ENCODE peak calls at places on chromosome 12, in six cellular contexts. D, M, N, Z, I and C are unnamed samples.

GRCh38 chr12:39619660-39620433 is at the start of gene ABCD2:
- DNase-seq in D (peak; percentile 58), M (peak; percentile 37), N (peak; percentile 83), Z (peak; percentile 84), I (no peak), C (peak; percentile 77)

GRCh38 chr12:114384746-114385145 is 21.2 kb downstream of the TBX5 start:
- DNase-seq in D (no peak), M (no peak), N (peak; percentile 19), Z (no peak), I (no peak), C (no peak)

GRCh38 chr12:17017402-17017801 is 411.4 kb upstream of the LMO3 start:
- DNase-seq in D (no peak), M (no peak), N (no peak), Z (no peak), I (no peak), C (peak; percentile 1)

GRCh38 chr12:89162704-89163261 is 189.5 kb downstream of the DUSP6 start:
- DNase-seq in D (peak; percentile 99), M (peak; percentile 58), N (peak; percentile 98), Z (peak; percentile 98), I (peak; percentile 75), C (peak; percentile 100)

GRCh38 chr12:34048714-34049113 is 26.4 kb downstream of the ALG10 start:
- DNase-seq in D (no peak), M (no peak), N (no peak), Z (no peak), I (no peak), C (no peak)

GRCh38 chr12:89494411-89495231 is 30.0 kb downstream of the GALNT4 start:
- DNase-seq in D (peak; percentile 81), M (no peak), N (peak; percentile 39), Z (peak; percentile 73), I (no peak), C (peak; percentile 48)

GRCh38 chr12:13390381-13390856 is 193.9 kb downstream of the EMP1 start:
- DNase-seq in D (peak; percentile 1), M (peak; percentile 98), N (peak; percentile 55), Z (peak; percentile 92), I (peak; percentile 52), C (peak; percentile 92)

GRCh38 chr12:28966049-28966778 is 182.9 kb upstream of the FAR2 start:
- DNase-seq in D (peak; percentile 20), M (no peak), N (peak; percentile 77), Z (no peak), I (no peak), C (no peak)

GRCh38 chr12:6608592-6609311 is 1.6 kb upstream of the CHD4 start:
- DNase-seq in D (no peak), M (no peak), N (no peak), Z (peak; percentile 41), I (no peak), C (no peak)

GRCh38 chr12:130514149-130514551 is 176.5 kb downstream of the PIWIL1 start:
- DNase-seq in D (no peak), M (no peak), N (no peak), Z (no peak), I (no peak), C (no peak)

GRCh38 chr12:76216585-76217472 is 131.4 kb downstream of the BBS10 start:
- DNase-seq in D (no peak), M (no peak), N (peak; percentile 18), Z (no peak), I (no peak), C (no peak)

GRCh38 chr12:12474471-12474928 is 88.2 kb downstream of the DUSP16 start:
- DNase-seq in D (no peak), M (no peak), N (no peak), Z (no peak), I (no peak), C (no peak)

GRCh38 chr12:103279444-103279843 is 216.3 kb downstream of the C12orf42 start:
- DNase-seq in D (no peak), M (no peak), N (no peak), Z (no peak), I (no peak), C (peak; percentile 25)

GRCh38 chr12:50518129-50518528 is 13.3 kb downstream of the DIP2B start:
- DNase-seq in D (no peak), M (no peak), N (no peak), Z (no peak), I (no peak), C (no peak)

GRCh38 chr12:70736775-70737174 is 99.5 kb upstream of the PTPRB start:
- DNase-seq in D (no peak), M (no peak), N (no peak), Z (no peak), I (no peak), C (no peak)

GRCh38 chr12:96883571-96883970 is 23.5 kb upstream of the NEDD1 start:
- DNase-seq in D (peak; percentile 61), M (no peak), N (peak; percentile 63), Z (peak; percentile 35), I (no peak), C (no peak)

GRCh38 chr12:53098354-53098981 is 1.0 kb downstream of the IGFBP6 start:
- DNase-seq in D (peak; percentile 82), M (peak; percentile 59), N (peak; percentile 71), Z (peak; percentile 92), I (no peak), C (peak; percentile 77)

GRCh38 chr12:99257672-99258071 is 389.9 kb upstream of the GARIN6 start:
- DNase-seq in D (no peak), M (no peak), N (no peak), Z (no peak), I (no peak), C (no peak)

GRCh38 chr12:69679119-69679518 is 20.0 kb downstream of the BEST3 start:
- DNase-seq in D (peak; percentile 54), M (no peak), N (no peak), Z (no peak), I (peak; percentile 4), C (no peak)

GRCh38 chr12:89181271-89181920 is 170.9 kb downstream of the DUSP6 start:
- DNase-seq in D (peak; percentile 78), M (no peak), N (peak; percentile 72), Z (peak; percentile 85), I (peak; percentile 17), C (peak; percentile 91)

GRCh38 chr12:12807970-12808702 is 5.0 kb upstream of the DDX47 start:
- DNase-seq in D (peak; percentile 71), M (no peak), N (no peak), Z (peak; percentile 67), I (no peak), C (no peak)

GRCh38 chr12:69555461-69555860 is 29.8 kb upstream of the CCT2 start:
- DNase-seq in D (peak; percentile 98), M (no peak), N (peak; percentile 94), Z (peak; percentile 96), I (peak; percentile 72), C (peak; percentile 74)

GRCh38 chr12:94750891-94751290 is 100.5 kb upstream of the TMCC3 start:
- DNase-seq in D (no peak), M (no peak), N (no peak), Z (no peak), I (no peak), C (no peak)

GRCh38 chr12:115638753-115639666 is 638.5 kb downstream of the MED13L start:
- DNase-seq in D (no peak), M (no peak), N (no peak), Z (no peak), I (no peak), C (no peak)

GRCh38 chr12:70732287-70732686 is 95.1 kb upstream of the PTPRB start:
- DNase-seq in D (no peak), M (no peak), N (no peak), Z (no peak), I (no peak), C (no peak)

DNA sequence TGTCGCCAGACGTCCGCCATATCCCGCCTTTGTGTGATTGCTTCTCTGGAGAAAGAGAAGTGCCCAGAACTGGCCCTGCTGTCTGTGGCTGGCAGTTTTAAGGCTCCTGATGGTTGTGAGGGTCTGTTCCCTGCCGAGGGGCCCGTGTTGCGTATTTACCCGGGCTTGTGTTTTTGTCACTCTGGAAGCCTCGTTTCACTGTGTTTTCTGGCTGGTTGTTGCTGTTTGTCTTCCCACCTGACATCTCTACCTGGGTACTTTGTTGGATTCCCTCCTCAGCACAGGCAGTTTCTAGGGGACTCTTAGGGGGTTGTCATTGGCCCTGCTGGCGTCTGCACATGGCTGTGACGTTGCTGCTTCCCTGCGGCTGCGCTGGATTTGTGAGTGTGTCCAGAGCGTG is 6.3 kb downstream of the FBRSL1 start:
- DNase-seq in D (no peak), M (no peak), N (no peak), Z (no peak), I (no peak), C (no peak)
- H3K4me1 ChIP-seq in D (peaks cover 11% of the 10 kb centered on the region), M (peaks cover 38% of the 10 kb centered on the region), N (peaks cover 11% of the 10 kb centered on the region), Z (peaks cover 4% of the 10 kb centered on the region), I (peaks cover 30% of the 10 kb centered on the region), C (peaks cover 36% of the 10 kb centered on the region)

GRCh38 chr12:1773937-1774655 is 46.3 kb upstream of the LRTM2 start:
- DNase-seq in D (peak; percentile 11), M (no peak), N (no peak), Z (peak; percentile 67), I (no peak), C (no peak)
- H2AFZ ChIP-seq in D (no peak overlapping the region), M (no peak overlapping the region), N (no peak overlapping the region), Z (no peak overlapping the region), I (no peak overlapping the region), C (no peak overlapping the region)

GRCh38 chr12:46266382-46266791 is 2.5 kb downstream of the SLC38A1 start:
- DNase-seq in D (peak; percentile 61), M (peak; percentile 36), N (peak; percentile 30), Z (peak; percentile 46), I (no peak), C (peak; percentile 69)

GRCh38 chr12:46265734-46266133 is 3.1 kb downstream of the SLC38A1 start:
- DNase-seq in D (no peak), M (no peak), N (no peak), Z (no peak), I (no peak), C (no peak)

GRCh38 chr12:46264057-46264456 is 4.8 kb downstream of the SLC38A1 start:
- DNase-seq in D (peak; percentile 73), M (no peak), N (peak; percentile 57), Z (peak; percentile 64), I (no peak), C (peak; percentile 63)

GRCh38 chr12:46263140-46264017 is 5.5 kb downstream of the SLC38A1 start:
- DNase-seq in D (no peak), M (no peak), N (no peak), Z (no peak), I (no peak), C (no peak)

DNA sequence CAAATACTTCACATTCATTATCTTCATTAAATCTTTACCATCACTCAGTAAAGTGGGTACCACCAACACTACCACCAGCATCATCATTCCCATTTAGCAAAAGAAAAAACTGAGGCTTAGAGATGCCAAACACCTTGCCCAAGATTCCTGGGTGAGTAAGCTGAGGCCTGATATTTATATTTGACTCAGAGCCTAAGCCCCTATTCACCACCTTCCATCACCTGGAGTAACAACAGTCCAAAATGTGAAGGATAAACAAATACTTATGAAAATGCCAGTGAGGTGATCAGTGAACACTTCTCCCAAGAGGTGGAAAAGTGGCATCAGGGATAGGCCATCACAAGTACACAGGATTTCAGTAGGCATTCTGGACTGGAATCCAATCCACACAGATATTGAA is 3.7 kb downstream of the SLC38A1 start:
- DNase-seq in D (no peak), M (no peak), N (no peak), Z (peak; percentile 5), I (no peak), C (no peak)
- H3K4me1 ChIP-seq in D (peaks cover 29% of the 10 kb centered on the region), M (peaks cover 61% of the 10 kb centered on the region), N (peaks cover 34% of the 10 kb centered on the region), Z (peaks cover 63% of the 10 kb centered on the region), I (peaks cover 61% of the 10 kb centered on the region), C (peaks cover 62% of the 10 kb centered on the region)

GRCh38 chr12:25415004-25415403 is 138.1 kb downstream of the LMNTD1 start:
- DNase-seq in D (no peak), M (no peak), N (no peak), Z (no peak), I (no peak), C (no peak)

GRCh38 chr12:25416516-25416915 is 136.6 kb downstream of the LMNTD1 start:
- DNase-seq in D (no peak), M (no peak), N (no peak), Z (no peak), I (no peak), C (no peak)

GRCh38 chr12:25412735-25413134 is 140.3 kb downstream of the LMNTD1 start:
- DNase-seq in D (no peak), M (no peak), N (no peak), Z (no peak), I (no peak), C (no peak)
- H2AFZ ChIP-seq in D (no peak overlapping the region), M (no peak overlapping the region), N (no peak overlapping the region), Z (no peak overlapping the region), I (no peak overlapping the region), C (no peak overlapping the region)